ENCODE peak calls at places on chromosomes 7 and 10, in six cellular contexts. U is H9, S is mesenchymal stem cell, Q is IMR-90, O is trophoblast cell, M is H1. G is an unnamed sample.

GRCh38 chr7:37289347-37289746 is 159.3 kb downstream of the ELMO1 start:
- DNase-seq in O (no peak), U (no peak), M (no peak), S (no peak), Q (no peak), G (no peak)

GRCh38 chr10:26326874-26327273 is 110.3 kb downstream of the GAD2 start:
- DNase-seq in S (no peak), M (no peak), Q (no peak), O (no peak), U (no peak), G (no peak)

GRCh38 chr10:1078668-1079067 is 22.5 kb downstream of the WDR37 start:
- DNase-seq in Q (no peak), S (no peak), U (no peak), M (no peak), O (no peak), G (no peak)

GRCh38 chr7:1460757-1461639 is 1.7 kb upstream of the MICALL2 start:
- DNase-seq in S (peak), U (no peak), Q (peak), M (no peak), O (peak), G (no peak)

GRCh38 chr7:74141705-74142104 is 32.5 kb upstream of the EIF4H start:
- DNase-seq in S (no peak), U (peak), Q (no peak), M (no peak), O (peak), G (no peak)

GRCh38 chr10:122163182-122164027 is 107.7 kb upstream of the BTBD16 start:
- DNase-seq in O (peak), U (peak), Q (peak), M (peak), S (peak), G (peak)

GRCh38 chr7:83655951-83656556 is 7.1 kb upstream of the SEMA3E start:
- DNase-seq in M (no peak), Q (peak), U (no peak), S (peak), O (peak), G (no peak)

GRCh38 chr7:42939457-42940240 is 7.5 kb downstream of the MRPL32 start:
- DNase-seq in Q (no peak), M (no peak), S (no peak), O (no peak), U (no peak), G (no peak)

GRCh38 chr7:142033154-142033553 is 37.5 kb downstream of the MGAM start:
- DNase-seq in S (no peak), M (no peak), U (no peak), O (peak), Q (no peak), G (no peak)

GRCh38 chr7:66869660-66870450 is 51.2 kb upstream of the TMEM248 start:
- DNase-seq in U (no peak), M (no peak), Q (no peak), O (no peak), S (no peak), G (no peak)

GRCh38 chr10:61456095-61456789 is 3.1 kb upstream of the TMEM26 start:
- DNase-seq in M (no peak), S (peak), U (no peak), O (no peak), Q (peak), G (no peak)

GRCh38 chr10:61451357-61451756 is 1.8 kb downstream of the TMEM26 start:
- DNase-seq in Q (no peak), O (no peak), S (no peak), U (no peak), M (no peak), G (no peak)

GRCh38 chr10:61454541-61454940 is 1.4 kb upstream of the TMEM26 start:
- DNase-seq in S (no peak), O (no peak), U (no peak), M (no peak), Q (no peak), G (no peak)

GRCh38 chr10:61452655-61453641 is at the start of gene TMEM26:
- DNase-seq in S (peak), M (peak), U (peak), Q (peak), O (peak), G (peak)

DNA sequence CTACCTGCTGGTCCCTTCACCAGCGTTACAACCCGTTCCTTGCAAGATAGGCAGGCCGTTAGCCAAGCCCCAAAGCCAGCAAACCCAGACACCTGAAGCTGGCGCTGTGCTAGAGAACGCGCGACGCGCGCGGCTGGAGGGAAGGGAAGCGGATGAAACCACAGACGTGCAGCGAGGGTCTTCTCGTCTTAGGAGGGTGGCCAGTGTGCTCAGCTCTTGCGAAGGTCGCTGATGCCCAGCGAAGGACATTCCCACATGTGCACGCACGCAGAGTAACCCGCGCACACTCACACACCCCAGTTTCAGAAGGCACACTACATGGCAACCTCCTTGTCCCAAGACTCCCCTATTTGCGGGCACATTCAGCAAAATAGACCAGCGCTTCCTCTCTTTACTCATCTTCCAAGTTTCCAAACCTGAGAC is 941 bp downstream of the TMEM26 start:
- DNase-seq in M (peak), Q (no peak), S (peak), O (no peak), U (peak), G (peak)
- H4K8ac ChIP-seq in M (no peak), Q (peak), S (peak), O (no peak), U (no peak), G (no peak)

GRCh38 chr7:77245015-77245755 is 45.6 kb upstream of the FGL2 start:
- DNase-seq in M (no peak), S (no peak), Q (no peak), O (peak), U (no peak), G (no peak)
- H3K23ac ChIP-seq in M (no peak), S (no peak), Q (peak), O (no peak), U (no peak), G (no peak)

DNA sequence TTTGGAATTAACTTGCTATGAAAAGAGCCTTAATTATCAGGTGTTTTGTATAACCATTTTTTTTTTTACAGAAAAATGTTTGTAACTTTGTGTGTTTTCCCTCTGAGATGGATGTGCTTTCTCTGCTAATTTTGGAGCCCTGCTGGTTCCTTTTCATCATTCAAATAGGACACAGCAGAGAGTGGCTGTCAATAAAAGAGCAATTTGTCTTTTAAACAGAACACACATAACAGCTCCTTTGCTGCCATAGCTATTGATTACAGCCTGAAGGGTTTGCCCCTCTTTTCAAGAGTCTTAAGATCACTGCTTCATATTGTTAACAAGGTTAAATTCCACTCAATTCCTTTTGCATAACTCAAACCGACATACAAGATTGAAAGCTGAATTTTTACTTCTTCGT is 187.2 kb upstream of the MBL2 start:
- DNase-seq in S (no peak), Q (no peak), M (no peak), O (no peak), U (no peak), G (no peak)
- H3K14ac ChIP-seq in S (no peak), Q (no peak), M (no peak), O (no peak), U (no peak), G (no peak)

GRCh38 chr10:6163364-6164270 is 39.1 kb upstream of the PFKFB3 start:
- DNase-seq in Q (peak), O (peak), M (peak), U (peak), S (peak), G (peak)
- H4K8ac ChIP-seq in Q (peak), O (peak), M (peak), U (no peak), S (peak), G (no peak)